ENCODE peak calls at places on chromosomes 2 and 18, in four cellular contexts. F, Y, W and C are unnamed samples.

GRCh38 chr2:177478029-177478428 is 85.5 kb downstream of the AGPS start:
- DNase-seq in F (no peak), Y (no peak), W (no peak), C (no peak)

GRCh38 chr2:184562532-184562931 is 35.8 kb upstream of the ZNF804A start:
- DNase-seq in F (no peak), Y (no peak), W (no peak), C (no peak)

GRCh38 chr2:16487686-16488085 is 177.9 kb downstream of the CYRIA start:
- DNase-seq in F (no peak), Y (no peak), W (no peak), C (no peak)

GRCh38 chr2:130837175-130837810 is 579 bp downstream of the ARHGEF4 start:
- DNase-seq in F (no peak), Y (no peak), W (no peak), C (no peak)

GRCh38 chr2:168851674-168852320 is 38.4 kb downstream of the SPC25 start:
- DNase-seq in F (no peak), Y (no peak), W (no peak), C (no peak)

GRCh38 chr18:3281456-3282400 is 19.8 kb downstream of the MYL12B start:
- DNase-seq in F (no peak), Y (no peak), W (peak), C (no peak)

GRCh38 chr2:25851740-25852503 is 26.4 kb downstream of the ASXL2 start:
- DNase-seq in F (no peak), Y (no peak), W (peak), C (peak)

GRCh38 chr2:67260348-67261277 is 136.5 kb upstream of the ETAA1 start:
- DNase-seq in F (no peak), Y (no peak), W (no peak), C (no peak)